ENCODE peak calls at places on chromosome 9, in ten cellular contexts. A is GM20000; O is Calu3; U is SW 1271; B is GDM1; J is A549; H is AG09309; N is HCT116; E is activated CD4-positive, alpha-beta T cell treated with anti-CD3 and anti-CD28 coated beads for 48 hours; G is kidney tubule cell. K is an unnamed sample.

GRCh38 chr9:136081826-136082495 is 13.1 kb downstream of the NACC2 start:
- DNase-seq in B (no peak), E (no peak), A (no peak), N (no peak), J (no peak), U (no peak), G (no peak), H (no peak), O (no peak), K (no peak)

GRCh38 chr9:95516736-95517558 is at the start of gene PTCH1:
- DNase-seq in B (no peak), H (no peak), N (no peak), E (peak; percentile 60), O (peak; percentile 34), G (peak; percentile 37), U (no peak), A (peak; percentile 57), J (peak; percentile 13), K (no peak)

GRCh38 chr9:91099471-91099870 is 262.2 kb downstream of the AUH start:
- DNase-seq in G (no peak), B (no peak), O (no peak), H (no peak), J (no peak), U (no peak), A (no peak), E (no peak), N (no peak), K (no peak)

GRCh38 chr9:118515947-118516346 is 811.7 kb downstream of the TLR4 start:
- DNase-seq in B (no peak), J (no peak), G (no peak), U (no peak), H (no peak), N (no peak), A (no peak), O (no peak), E (no peak), K (no peak)

GRCh38 chr9:128523199-128523925 is 18.8 kb downstream of the GLE1 start:
- DNase-seq in A (no peak), H (no peak), G (peak; percentile 49), J (no peak), B (no peak), O (no peak), U (no peak), E (no peak), N (no peak), K (no peak)

GRCh38 chr9:90287567-90288274 is 354.9 kb downstream of the DIRAS2 start:
- DNase-seq in N (no peak), U (no peak), O (peak; percentile 16), G (peak; percentile 81), J (no peak), B (no peak), H (no peak), A (peak; percentile 71), E (peak; percentile 17), K (no peak)

GRCh38 chr9:86516564-86516963 is 162.4 kb upstream of the TUT7 start:
- DNase-seq in B (no peak), A (no peak), H (no peak), G (no peak), E (no peak), U (no peak), J (no peak), O (no peak), N (no peak), K (no peak)

GRCh38 chr9:104009853-104010252 is 84.3 kb upstream of the SMC2 start:
- DNase-seq in E (no peak), B (no peak), N (no peak), G (peak; percentile 79), A (no peak), H (no peak), J (no peak), U (no peak), O (no peak), K (no peak)

GRCh38 chr9:98356326-98356725 is 100.9 kb upstream of the TBC1D2 start:
- DNase-seq in G (no peak), A (no peak), E (no peak), O (no peak), H (no peak), B (no peak), J (no peak), N (no peak), U (no peak), K (no peak)

GRCh38 chr9:110047955-110048472 is 159.9 kb downstream of the C9orf152 start:
- DNase-seq in G (peak; percentile 28), A (peak; percentile 47), U (no peak), E (no peak), H (no peak), J (no peak), N (no peak), B (no peak), O (no peak), K (no peak)

GRCh38 chr9:118940477-118940876 is 428.8 kb downstream of the BRINP1 start:
- DNase-seq in G (peak; percentile 4), U (no peak), E (no peak), J (no peak), A (no peak), H (no peak), B (no peak), N (no peak), O (no peak), K (no peak)

GRCh38 chr9:75812139-75812538 is 78.3 kb upstream of the PCSK5 start:
- DNase-seq in U (no peak), G (no peak), H (no peak), E (no peak), J (no peak), A (no peak), O (no peak), B (no peak), N (no peak), K (no peak)

GRCh38 chr9:104568868-104569267 is at the start of gene OR13C8:
- DNase-seq in B (no peak), J (no peak), N (no peak), G (no peak), U (no peak), H (no peak), A (no peak), E (no peak), O (no peak), K (no peak)

K was measured in T47D.